ENCODE peak calls at places on chromosome 5, in five cellular contexts. One of them, this sample, is unnamed. For H3K79me1, the result is how much of the 10 kb centered on the place peaks cover.

GRCh38 chr5:54522080-54522479 is 4.5 kb downstream of the SNX18 start:
- DNase-seq in trophoblast cell: no peak
- DNase-seq in H9: no peak
- DNase-seq in mesenchymal stem cell: peak
- DNase-seq in IMR-90: no peak
- DNase-seq in this sample: no peak

GRCh38 chr5:5699062-5699461 is 276.6 kb downstream of the ICE1 start:
- DNase-seq in IMR-90: no peak
- DNase-seq in H9: peak
- DNase-seq in trophoblast cell: no peak
- DNase-seq in mesenchymal stem cell: no peak
- DNase-seq in this sample: peak

GRCh38 chr5:28523887-28524637 is 1485.7 kb upstream of the CDH9 start:
- DNase-seq in mesenchymal stem cell: peak
- DNase-seq in trophoblast cell: no peak
- DNase-seq in H9: no peak
- DNase-seq in IMR-90: peak
- DNase-seq in this sample: peak

GRCh38 chr5:143164557-143164956 is 238.9 kb downstream of the NR3C1 start:
- DNase-seq in H9: no peak
- DNase-seq in mesenchymal stem cell: no peak
- DNase-seq in IMR-90: peak
- DNase-seq in trophoblast cell: no peak
- DNase-seq in this sample: no peak

GRCh38 chr5:80408475-80408875 is 611 bp downstream of the ZFYVE16 start:
- DNase-seq in trophoblast cell: peak
- DNase-seq in IMR-90: peak
- DNase-seq in H9: peak
- DNase-seq in mesenchymal stem cell: peak
- DNase-seq in this sample: peak

GRCh38 chr5:178163772-178164735 is 10.4 kb upstream of the NHP2 start:
- DNase-seq in H9: peak
- DNase-seq in IMR-90: peak
- DNase-seq in trophoblast cell: peak
- DNase-seq in mesenchymal stem cell: peak
- DNase-seq in this sample: peak

GRCh38 chr5:375921-376871 is 54.7 kb downstream of the AHRR start:
- DNase-seq in trophoblast cell: no peak
- DNase-seq in mesenchymal stem cell: no peak
- DNase-seq in H9: peak
- DNase-seq in IMR-90: no peak
- DNase-seq in this sample: no peak

GRCh38 chr5:10248378-10249260 is 1.1 kb downstream of the ATPSCKMT start:
- DNase-seq in trophoblast cell: no peak
- DNase-seq in H9: no peak
- DNase-seq in mesenchymal stem cell: no peak
- DNase-seq in IMR-90: no peak
- DNase-seq in this sample: no peak

GRCh38 chr5:78757269-78758053 is 108.9 kb upstream of the LHFPL2 start:
- DNase-seq in trophoblast cell: no peak
- DNase-seq in H9: no peak
- DNase-seq in mesenchymal stem cell: peak
- DNase-seq in IMR-90: peak
- DNase-seq in this sample: no peak

GRCh38 chr5:137890850-137891249 is 1.6 kb downstream of the PKD2L2 start:
- DNase-seq in IMR-90: no peak
- DNase-seq in trophoblast cell: no peak
- DNase-seq in H9: no peak
- DNase-seq in mesenchymal stem cell: no peak
- DNase-seq in this sample: no peak

GRCh38 chr5:147576646-147577535 is 67.0 kb upstream of the DPYSL3 start:
- DNase-seq in mesenchymal stem cell: peak
- DNase-seq in IMR-90: peak
- DNase-seq in trophoblast cell: peak
- DNase-seq in H9: peak
- DNase-seq in this sample: peak

GRCh38 chr5:74375271-74375670 is 265.3 kb downstream of the ENC1 start:
- DNase-seq in IMR-90: no peak
- DNase-seq in H9: no peak
- DNase-seq in mesenchymal stem cell: no peak
- DNase-seq in trophoblast cell: peak
- DNase-seq in this sample: no peak

GRCh38 chr5:154118385-154118784 is 72.1 kb upstream of the GALNT10 start:
- DNase-seq in IMR-90: no peak
- DNase-seq in H9: no peak
- DNase-seq in trophoblast cell: no peak
- DNase-seq in mesenchymal stem cell: no peak
- DNase-seq in this sample: no peak

GRCh38 chr5:64207978-64208377 is 42.3 kb downstream of the RNF180 start:
- DNase-seq in IMR-90: peak
- DNase-seq in trophoblast cell: peak
- DNase-seq in H9: no peak
- DNase-seq in mesenchymal stem cell: peak
- DNase-seq in this sample: no peak

GRCh38 chr5:145283101-145283500 is 552.0 kb downstream of the PRELID2 start:
- DNase-seq in H9: no peak
- DNase-seq in IMR-90: no peak
- DNase-seq in trophoblast cell: no peak
- DNase-seq in mesenchymal stem cell: no peak
- DNase-seq in this sample: no peak
- H2BK120ac ChIP-seq in H9: no peak
- H2BK120ac ChIP-seq in IMR-90: no peak
- H2BK120ac ChIP-seq in trophoblast cell: no peak
- H2BK120ac ChIP-seq in mesenchymal stem cell: no peak
- H2BK120ac ChIP-seq in this sample: no peak

DNA sequence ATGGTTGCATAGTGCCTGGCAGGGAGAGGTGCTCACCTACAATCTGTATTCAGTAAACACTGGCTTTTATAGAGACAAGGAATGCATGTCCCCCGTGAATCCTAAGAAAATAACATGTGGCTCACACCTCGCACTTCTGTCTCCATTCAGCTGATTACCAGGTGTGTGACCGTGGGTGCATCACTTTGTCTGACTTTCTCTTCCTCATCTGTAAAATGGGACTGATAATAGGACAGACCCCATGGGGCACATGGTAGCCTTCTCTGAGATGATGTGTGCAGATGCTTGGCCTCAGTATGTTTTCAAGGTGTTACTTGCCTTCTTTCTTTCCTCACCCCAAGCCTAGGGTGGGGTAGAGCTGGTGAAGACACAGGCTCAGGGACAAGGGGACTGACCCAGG is 6.3 kb downstream of the CXXC5 start:
- DNase-seq in IMR-90: no peak
- DNase-seq in trophoblast cell: no peak
- DNase-seq in mesenchymal stem cell: no peak
- DNase-seq in H9: no peak
- DNase-seq in this sample: no peak
- H3K79me1 ChIP-seq in IMR-90: half or more
- H3K79me1 ChIP-seq in trophoblast cell: half or more
- H3K79me1 ChIP-seq in mesenchymal stem cell: under half
- H3K79me1 ChIP-seq in H9: under half
- H3K79me1 ChIP-seq in this sample: under half

GRCh38 chr5:176741566-176742211 is 68.7 kb upstream of the UNC5A start:
- DNase-seq in H9: peak
- DNase-seq in IMR-90: no peak
- DNase-seq in mesenchymal stem cell: no peak
- DNase-seq in trophoblast cell: no peak
- DNase-seq in this sample: no peak

GRCh38 chr5:176743136-176743827 is 67.1 kb upstream of the UNC5A start:
- DNase-seq in IMR-90: no peak
- DNase-seq in trophoblast cell: no peak
- DNase-seq in H9: peak
- DNase-seq in mesenchymal stem cell: no peak
- DNase-seq in this sample: no peak

GRCh38 chr5:176743828-176744583 is 66.4 kb upstream of the UNC5A start:
- DNase-seq in IMR-90: no peak
- DNase-seq in mesenchymal stem cell: no peak
- DNase-seq in H9: peak
- DNase-seq in trophoblast cell: no peak
- DNase-seq in this sample: no peak

GRCh38 chr5:176742246-176743105 is 67.9 kb upstream of the UNC5A start:
- DNase-seq in mesenchymal stem cell: no peak
- DNase-seq in H9: peak
- DNase-seq in IMR-90: no peak
- DNase-seq in trophoblast cell: no peak
- DNase-seq in this sample: no peak

GRCh38 chr5:176744584-176744965 is 65.8 kb upstream of the UNC5A start:
- DNase-seq in H9: peak
- DNase-seq in IMR-90: no peak
- DNase-seq in trophoblast cell: no peak
- DNase-seq in mesenchymal stem cell: no peak
- DNase-seq in this sample: peak
- H2BK120ac ChIP-seq in H9: no peak
- H2BK120ac ChIP-seq in IMR-90: no peak
- H2BK120ac ChIP-seq in trophoblast cell: no peak
- H2BK120ac ChIP-seq in mesenchymal stem cell: no peak
- H2BK120ac ChIP-seq in this sample: no peak

GRCh38 chr5:158421329-158421728 is 562.4 kb upstream of the CLINT1 start:
- DNase-seq in trophoblast cell: no peak
- DNase-seq in IMR-90: no peak
- DNase-seq in mesenchymal stem cell: no peak
- DNase-seq in H9: no peak
- DNase-seq in this sample: no peak

GRCh38 chr5:158423623-158424200 is 564.8 kb upstream of the CLINT1 start:
- DNase-seq in trophoblast cell: no peak
- DNase-seq in mesenchymal stem cell: no peak
- DNase-seq in H9: no peak
- DNase-seq in IMR-90: peak
- DNase-seq in this sample: no peak

GRCh38 chr5:158422653-158423505 is 563.9 kb upstream of the CLINT1 start:
- DNase-seq in IMR-90: peak
- DNase-seq in mesenchymal stem cell: no peak
- DNase-seq in trophoblast cell: no peak
- DNase-seq in H9: no peak
- DNase-seq in this sample: no peak
- H3K79me1 ChIP-seq in IMR-90: under half
- H3K79me1 ChIP-seq in mesenchymal stem cell: under half
- H3K79me1 ChIP-seq in trophoblast cell: under half
- H3K79me1 ChIP-seq in H9: under half
- H3K79me1 ChIP-seq in this sample: under half

GRCh38 chr5:176727528-176727900 is 80.2 kb downstream of the TSPAN17 start:
- DNase-seq in H9: no peak
- DNase-seq in IMR-90: no peak
- DNase-seq in trophoblast cell: no peak
- DNase-seq in mesenchymal stem cell: no peak
- DNase-seq in this sample: no peak
- H2BK120ac ChIP-seq in H9: no peak
- H2BK120ac ChIP-seq in IMR-90: no peak
- H2BK120ac ChIP-seq in trophoblast cell: no peak
- H2BK120ac ChIP-seq in mesenchymal stem cell: no peak
- H2BK120ac ChIP-seq in this sample: no peak

GRCh38 chr5:150512368-150512747 is 4.4 kb downstream of the NDST1 start:
- DNase-seq in mesenchymal stem cell: no peak
- DNase-seq in IMR-90: no peak
- DNase-seq in trophoblast cell: no peak
- DNase-seq in H9: no peak
- DNase-seq in this sample: no peak
- H3K79me1 ChIP-seq in mesenchymal stem cell: under half
- H3K79me1 ChIP-seq in IMR-90: half or more
- H3K79me1 ChIP-seq in trophoblast cell: under half
- H3K79me1 ChIP-seq in H9: under half
- H3K79me1 ChIP-seq in this sample: under half

DNA sequence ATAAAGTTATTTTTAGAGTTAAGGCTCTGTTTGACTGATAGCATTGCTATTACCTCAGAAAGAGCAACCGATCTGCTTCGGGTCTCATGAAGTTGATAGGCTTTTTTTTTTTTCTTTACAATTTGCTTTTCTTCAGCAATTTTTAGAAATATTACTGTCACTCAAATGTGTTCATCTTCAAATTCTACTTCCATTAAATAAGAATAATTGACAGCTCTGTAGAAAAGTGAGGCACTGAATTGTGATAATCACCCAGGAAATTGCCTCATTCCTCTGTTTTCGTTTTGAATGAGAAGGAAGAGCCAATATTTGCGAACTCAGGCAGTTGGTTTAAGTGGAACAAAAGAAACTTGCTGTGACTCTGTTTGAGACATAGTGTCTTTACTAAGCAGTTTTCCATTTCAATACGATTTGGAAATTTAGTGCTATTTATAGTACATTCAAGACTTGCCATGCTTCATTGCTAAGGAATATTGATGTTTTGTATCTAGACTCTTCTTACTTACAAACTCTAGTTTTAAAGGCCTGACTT is 700.5 kb upstream of the CDH10 start:
- DNase-seq in H9: no peak
- DNase-seq in mesenchymal stem cell: no peak
- DNase-seq in trophoblast cell: no peak
- DNase-seq in IMR-90: no peak
- DNase-seq in this sample: no peak
- H2BK120ac ChIP-seq in H9: no peak
- H2BK120ac ChIP-seq in mesenchymal stem cell: no peak
- H2BK120ac ChIP-seq in trophoblast cell: no peak
- H2BK120ac ChIP-seq in IMR-90: no peak
- H2BK120ac ChIP-seq in this sample: no peak